ENCODE peak calls at places on chromosomes 4 and X, in six cellular contexts. T, C, X, H, Y and F are unnamed samples.

GRCh38 chrX:47361538-47362511 is 8.6 kb upstream of the ZNF157 start:
- DNase-seq in C (peak), T (peak), Y (peak), H (peak), X (peak), F (peak)

GRCh38 chr4:180120114-180120513 is 2123.1 kb upstream of the TENM3 start:
- DNase-seq in T (peak), Y (no peak), C (no peak), H (no peak), X (no peak), F (no peak)

GRCh38 chrX:100417671-100418070 is 7.6 kb upstream of the PCDH19 start:
- DNase-seq in C (no peak), Y (no peak), X (no peak), H (no peak), T (no peak), F (no peak)

GRCh38 chr4:20895208-20895607 is 194.9 kb downstream of the PACRGL start:
- DNase-seq in X (no peak), T (no peak), H (no peak), C (no peak), Y (no peak), F (no peak)

GRCh38 chr4:1500231-1500965 is 94.2 kb upstream of the NKX1-1 start:
- DNase-seq in Y (no peak), H (no peak), T (no peak), C (no peak), X (no peak), F (no peak)

GRCh38 chr4:145531193-145531592 is 49.5 kb downstream of the SMAD1 start:
- DNase-seq in C (no peak), H (no peak), T (peak), X (no peak), Y (no peak), F (no peak)

GRCh38 chr4:53908661-53909078 is 155.7 kb downstream of the CHIC2 start:
- DNase-seq in H (peak), C (peak), T (peak), X (no peak), Y (peak), F (peak)

GRCh38 chrX:38166478-38167083 is 54.1 kb downstream of the SRPX start:
- DNase-seq in T (no peak), C (peak), Y (no peak), X (no peak), H (peak), F (no peak)

GRCh38 chr4:159855731-159856130 is 752.9 kb downstream of the RAPGEF2 start:
- DNase-seq in X (no peak), T (no peak), C (no peak), H (no peak), Y (no peak), F (no peak)

GRCh38 chr4:2261110-2261852 is 628 bp downstream of the MXD4 start:
- DNase-seq in Y (peak), X (peak), C (no peak), T (peak), H (peak), F (no peak)

GRCh38 chr4:127503111-127503510 is 129.6 kb upstream of the INTU start:
- DNase-seq in X (no peak), C (no peak), Y (no peak), T (no peak), H (no peak), F (no peak)

GRCh38 chrX:103254171-103254824 is 657 bp downstream of the TCEAL8 start:
- DNase-seq in Y (peak), H (peak), T (peak), C (peak), X (no peak), F (no peak)

GRCh38 chr4:829291-829690 is 3.4 kb upstream of the CPLX1 start:
- DNase-seq in H (no peak), C (no peak), X (no peak), Y (no peak), T (no peak), F (no peak)

GRCh38 chr4:74374561-74375327 is 9.8 kb downstream of the EREG start:
- DNase-seq in T (no peak), C (peak), H (no peak), X (no peak), Y (no peak), F (no peak)

DNA sequence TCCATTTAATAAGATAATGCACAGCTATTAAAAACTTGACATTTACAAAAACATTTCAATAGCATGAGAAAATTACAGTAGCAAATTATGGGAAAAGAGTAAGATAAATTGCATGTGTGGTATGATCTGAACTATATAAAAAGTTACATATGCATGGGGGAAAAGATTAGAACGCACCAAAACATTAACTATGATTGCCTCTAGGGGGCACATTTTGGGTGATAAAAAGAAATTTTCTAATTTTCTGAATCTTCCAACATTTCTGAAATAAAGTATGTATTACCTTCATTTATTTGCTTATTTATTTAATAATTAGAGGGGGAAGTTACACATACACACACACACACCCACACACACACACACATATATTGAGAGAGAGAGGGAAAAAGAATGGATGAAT is 19.6 kb upstream of the KDM5C start:
- DNase-seq in X (no peak), H (no peak), T (no peak), Y (no peak), C (no peak), F (no peak)
- TF ChIP-seq CTCF in X (no peak), H (no peak), T (no peak), Y (peak), C (no peak), F (peak)

GRCh38 chrX:3227526-3227925 is 118.9 kb downstream of the MXRA5 start:
- DNase-seq in Y (no peak), H (no peak), X (no peak), C (peak), T (no peak), F (no peak)

GRCh38 chrX:3231766-3232165 is 114.7 kb downstream of the MXRA5 start:
- DNase-seq in H (no peak), T (no peak), X (no peak), Y (no peak), C (no peak), F (no peak)

GRCh38 chrX:3230496-3230895 is 116.0 kb downstream of the MXRA5 start:
- DNase-seq in X (no peak), T (no peak), H (no peak), Y (no peak), C (no peak), F (no peak)

DNA sequence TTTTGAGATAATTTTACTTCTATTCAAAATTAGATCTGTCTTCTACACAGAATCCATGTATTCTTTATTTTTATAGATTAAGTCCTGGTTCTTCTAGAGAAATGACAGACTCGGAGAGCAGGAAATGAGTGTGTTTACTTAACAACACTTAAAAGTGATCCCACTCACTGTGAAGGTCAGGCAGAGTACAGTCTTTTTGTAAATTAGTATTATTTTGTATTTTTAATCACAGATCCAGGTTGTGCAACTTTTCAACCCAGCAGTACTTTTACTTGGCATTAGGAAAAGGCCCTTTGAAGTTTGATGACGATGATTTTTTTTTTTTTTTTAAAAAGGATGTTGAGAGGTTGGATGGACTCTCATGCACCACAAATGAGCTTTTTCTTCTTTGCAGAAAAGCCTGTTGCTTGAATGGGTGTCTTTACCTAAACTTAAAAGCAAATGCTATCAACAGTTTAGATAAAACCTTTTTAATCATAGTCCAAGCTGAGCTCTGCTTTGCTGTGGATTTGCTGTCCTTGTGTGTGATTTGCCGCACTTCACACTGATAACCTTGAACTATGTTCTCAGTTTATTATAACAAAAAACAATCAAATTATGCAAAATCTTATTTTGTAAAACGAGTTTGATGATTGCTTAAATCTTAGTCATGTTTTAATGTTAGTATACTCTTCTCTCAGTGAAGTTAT is 114.0 kb downstream of the MXRA5 start:
- DNase-seq in C (no peak), Y (no peak), T (no peak), X (no peak), H (no peak), F (no peak)
- TF ChIP-seq CTCF in C (no peak), Y (no peak), T (no peak), X (no peak), H (no peak), F (no peak)

DNA sequence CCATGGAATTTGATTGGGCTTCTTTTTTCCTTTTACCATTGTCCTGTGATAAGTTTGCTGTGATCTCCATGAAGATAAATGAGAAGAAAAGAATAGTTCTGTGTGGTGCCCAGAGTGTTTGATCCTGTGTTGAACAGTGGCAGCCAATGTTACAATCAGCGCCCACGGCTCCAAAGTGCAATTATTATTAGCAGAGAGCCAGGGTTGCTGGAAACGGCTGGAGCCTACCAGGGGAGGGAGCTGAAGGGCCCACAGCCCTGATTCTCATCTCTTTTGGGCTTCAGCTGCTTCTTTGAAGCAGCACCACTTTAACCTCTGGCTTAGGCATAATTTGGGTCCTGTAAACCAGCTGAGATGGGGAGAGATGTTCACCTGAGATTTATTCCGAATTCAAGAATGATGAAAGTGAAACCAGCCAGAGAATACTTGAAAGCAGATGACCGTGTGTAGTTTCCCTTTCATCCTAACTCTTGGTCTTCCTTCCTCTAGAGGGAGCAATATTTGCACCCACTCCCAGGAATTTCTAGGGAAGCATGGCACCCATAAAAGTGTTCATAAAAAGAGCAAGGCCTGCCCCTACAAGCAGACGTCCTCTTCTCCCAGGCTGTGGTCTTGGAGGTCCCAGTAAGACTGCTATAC is 298.3 kb downstream of the EVC2 start:
- DNase-seq in X (no peak), T (no peak), C (no peak), Y (no peak), H (no peak), F (no peak)
- TF ChIP-seq CTCF in X (no peak), T (no peak), C (no peak), Y (no peak), H (no peak), F (peak)

GRCh38 chr4:177239475-177239874 is 70.2 kb upstream of the NEIL3 start:
- DNase-seq in X (no peak), C (no peak), H (no peak), Y (no peak), T (no peak), F (no peak)
- TF ChIP-seq CTCF in X (no peak), C (no peak), H (no peak), Y (no peak), T (no peak), F (no peak)

GRCh38 chrX:137198040-137198439 is 164.2 kb upstream of the GPR101 start:
- DNase-seq in H (no peak), T (no peak), C (peak), X (no peak), Y (no peak), F (no peak)

GRCh38 chrX:137195296-137195695 is 161.5 kb upstream of the GPR101 start:
- DNase-seq in H (no peak), Y (no peak), X (no peak), C (no peak), T (no peak), F (no peak)

GRCh38 chrX:137195991-137196390 is 162.2 kb upstream of the GPR101 start:
- DNase-seq in H (no peak), T (no peak), C (peak), X (no peak), Y (no peak), F (no peak)

GRCh38 chrX:137194164-137194563 is 160.4 kb upstream of the GPR101 start:
- DNase-seq in T (peak), H (peak), Y (no peak), C (peak), X (no peak), F (no peak)
- TF ChIP-seq CTCF in T (peak), H (peak), Y (no peak), C (peak), X (no peak), F (peak)

GRCh38 chrX:135713795-135714194 is 356 bp downstream of the CT45A1 start:
- DNase-seq in C (no peak), Y (no peak), H (no peak), T (no peak), X (no peak), F (no peak)

DNA sequence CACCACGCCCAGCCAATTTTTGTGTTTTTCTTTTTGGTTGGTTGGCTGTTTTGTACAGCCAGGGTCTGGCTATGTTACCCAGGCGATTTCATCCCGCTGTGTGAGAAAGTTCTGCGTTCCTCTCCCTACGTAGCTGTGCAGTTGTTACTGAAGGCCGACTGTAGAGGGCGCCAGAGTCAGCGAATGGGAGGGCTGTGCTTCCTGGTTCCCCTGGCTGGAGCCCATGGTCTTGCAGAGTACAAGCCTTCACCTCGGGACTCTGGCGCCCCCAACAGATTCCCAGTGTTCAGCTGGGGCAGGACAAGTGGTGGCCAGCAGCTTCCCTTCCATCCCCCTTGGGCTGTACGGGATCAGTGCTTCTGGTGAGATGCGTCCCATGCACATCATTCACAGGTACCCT is 5.6 kb upstream of the CT45A1 start:
- DNase-seq in C (no peak), H (peak), Y (no peak), X (no peak), T (no peak), F (no peak)
- TF ChIP-seq CTCF in C (peak), H (peak), Y (no peak), X (no peak), T (no peak), F (peak)

GRCh38 chr4:154551872-154552686 is 1.9 kb upstream of the PLRG1 start:
- DNase-seq in X (peak), C (peak), T (peak), Y (peak), H (peak), F (peak)
- TF ChIP-seq CTCF in X (peak), C (peak), T (peak), Y (peak), H (peak), F (peak)

DNA sequence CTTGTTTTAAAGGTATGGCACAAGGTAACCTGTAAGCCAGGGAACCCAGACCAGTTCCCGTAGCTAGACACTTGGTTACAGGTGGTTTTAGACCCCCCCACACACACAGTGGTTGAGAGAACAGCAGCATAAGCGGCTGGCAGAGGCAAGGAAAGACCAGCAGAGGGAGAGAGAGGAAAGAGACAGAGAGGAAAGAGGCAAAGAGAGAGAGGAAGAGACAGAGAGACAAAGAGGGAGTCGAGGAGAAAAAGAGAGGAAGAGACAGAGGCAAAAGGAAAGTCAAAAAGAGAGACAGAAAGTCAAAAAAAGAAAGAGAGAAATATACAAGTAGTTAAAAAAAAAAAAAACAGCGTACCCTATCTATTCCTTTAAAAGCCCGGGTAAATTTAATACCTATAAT is 19.5 kb upstream of the PCSK1N start:
- DNase-seq in Y (no peak), H (no peak), X (no peak), C (peak), T (no peak), F (no peak)
- TF ChIP-seq CTCF in Y (no peak), H (no peak), X (no peak), C (peak), T (no peak), F (peak)

GRCh38 chrX:70032797-70033196 is 16.9 kb downstream of the AWAT2 start:
- DNase-seq in T (no peak), C (no peak), H (no peak), Y (no peak), X (no peak), F (no peak)
- TF ChIP-seq CTCF in T (no peak), C (no peak), H (no peak), Y (no peak), X (no peak), F (no peak)